ENCODE peak calls at places on chromosomes 6 and 20, in seven cellular contexts. One of them, this sample, is unnamed.

GRCh38 chr20:57768519-57768918 is 58.7 kb upstream of the PMEPA1 start:
- DNase-seq in LNCaP clone FGC: no peak
- DNase-seq in PC-9: no peak
- DNase-seq in psoas muscle: no peak
- DNase-seq in NB4: no peak
- DNase-seq in lower lobe of right lung: no peak
- DNase-seq in fibroblast of lung: no peak
- DNase-seq in this sample: no peak

GRCh38 chr20:62126141-62126540 is 3.9 kb downstream of the LSM14B start:
- DNase-seq in LNCaP clone FGC: no peak
- DNase-seq in PC-9: no peak
- DNase-seq in psoas muscle: no peak
- DNase-seq in NB4: no peak
- DNase-seq in lower lobe of right lung: no peak
- DNase-seq in fibroblast of lung: no peak
- DNase-seq in this sample: no peak

GRCh38 chr6:20755631-20756030 is 221.4 kb downstream of the CDKAL1 start:
- DNase-seq in LNCaP clone FGC: no peak
- DNase-seq in PC-9: no peak
- DNase-seq in psoas muscle: no peak
- DNase-seq in NB4: no peak
- DNase-seq in lower lobe of right lung: no peak
- DNase-seq in fibroblast of lung: peak
- DNase-seq in this sample: peak

GRCh38 chr20:49818810-49819209 is 6.2 kb downstream of the SLC9A8 start:
- DNase-seq in LNCaP clone FGC: no peak
- DNase-seq in PC-9: no peak
- DNase-seq in psoas muscle: no peak
- DNase-seq in NB4: no peak
- DNase-seq in lower lobe of right lung: no peak
- DNase-seq in fibroblast of lung: no peak
- DNase-seq in this sample: no peak

GRCh38 chr6:35050291-35050987 is 90.7 kb downstream of the TCP11 start:
- DNase-seq in LNCaP clone FGC: no peak
- DNase-seq in PC-9: no peak
- DNase-seq in psoas muscle: no peak
- DNase-seq in NB4: peak
- DNase-seq in lower lobe of right lung: no peak
- DNase-seq in fibroblast of lung: no peak
- DNase-seq in this sample: no peak

GRCh38 chr6:33432546-33432945 is 12.7 kb downstream of the SYNGAP1 start:
- DNase-seq in LNCaP clone FGC: no peak
- DNase-seq in PC-9: no peak
- DNase-seq in psoas muscle: no peak
- DNase-seq in NB4: no peak
- DNase-seq in lower lobe of right lung: no peak
- DNase-seq in fibroblast of lung: no peak
- DNase-seq in this sample: no peak

GRCh38 chr6:7238900-7239589 is 74.0 kb downstream of the SSR1 start:
- DNase-seq in LNCaP clone FGC: peak
- DNase-seq in PC-9: peak
- DNase-seq in psoas muscle: peak
- DNase-seq in NB4: peak
- DNase-seq in lower lobe of right lung: peak
- DNase-seq in fibroblast of lung: peak
- DNase-seq in this sample: peak

GRCh38 chr6:139582956-139583355 is 208.5 kb upstream of the CITED2 start:
- DNase-seq in LNCaP clone FGC: no peak
- DNase-seq in PC-9: no peak
- DNase-seq in psoas muscle: no peak
- DNase-seq in NB4: no peak
- DNase-seq in lower lobe of right lung: no peak
- DNase-seq in fibroblast of lung: peak
- DNase-seq in this sample: no peak

GRCh38 chr6:44342489-44342888 is at the start of gene SPATS1:
- DNase-seq in LNCaP clone FGC: no peak
- DNase-seq in PC-9: no peak
- DNase-seq in psoas muscle: peak
- DNase-seq in NB4: peak
- DNase-seq in lower lobe of right lung: no peak
- DNase-seq in fibroblast of lung: no peak
- DNase-seq in this sample: no peak

GRCh38 chr6:170020041-170020583 is 268.7 kb downstream of the ERMARD start:
- DNase-seq in LNCaP clone FGC: no peak
- DNase-seq in PC-9: no peak
- DNase-seq in psoas muscle: no peak
- DNase-seq in NB4: no peak
- DNase-seq in lower lobe of right lung: no peak
- DNase-seq in fibroblast of lung: no peak
- DNase-seq in this sample: peak

GRCh38 chr6:11389977-11390376 is 147.6 kb upstream of the TMEM170B start:
- DNase-seq in LNCaP clone FGC: peak
- DNase-seq in PC-9: peak
- DNase-seq in psoas muscle: no peak
- DNase-seq in NB4: no peak
- DNase-seq in lower lobe of right lung: no peak
- DNase-seq in fibroblast of lung: peak
- DNase-seq in this sample: no peak

GRCh38 chr20:46021361-46022359 is 7.4 kb upstream of the SLC12A5 start:
- DNase-seq in LNCaP clone FGC: no peak
- DNase-seq in PC-9: peak
- DNase-seq in psoas muscle: peak
- DNase-seq in NB4: peak
- DNase-seq in lower lobe of right lung: no peak
- DNase-seq in fibroblast of lung: no peak
- DNase-seq in this sample: no peak

GRCh38 chr6:41419385-41419784 is 84.0 kb downstream of the NCR2 start:
- DNase-seq in LNCaP clone FGC: no peak
- DNase-seq in PC-9: no peak
- DNase-seq in psoas muscle: no peak
- DNase-seq in NB4: no peak
- DNase-seq in lower lobe of right lung: no peak
- DNase-seq in fibroblast of lung: no peak
- DNase-seq in this sample: no peak

GRCh38 chr20:4453369-4453768 is 268.3 kb upstream of the PRND start:
- DNase-seq in LNCaP clone FGC: no peak
- DNase-seq in PC-9: no peak
- DNase-seq in psoas muscle: no peak
- DNase-seq in NB4: no peak
- DNase-seq in lower lobe of right lung: no peak
- DNase-seq in fibroblast of lung: no peak
- DNase-seq in this sample: peak

GRCh38 chr6:108408453-108408852 is 113.6 kb downstream of the AFG1L start:
- DNase-seq in LNCaP clone FGC: no peak
- DNase-seq in PC-9: no peak
- DNase-seq in psoas muscle: no peak
- DNase-seq in NB4: peak
- DNase-seq in lower lobe of right lung: no peak
- DNase-seq in fibroblast of lung: peak
- DNase-seq in this sample: peak

GRCh38 chr20:23915844-23916243 is 36.3 kb upstream of the CST5 start:
- DNase-seq in LNCaP clone FGC: no peak
- DNase-seq in PC-9: no peak
- DNase-seq in psoas muscle: no peak
- DNase-seq in NB4: no peak
- DNase-seq in lower lobe of right lung: no peak
- DNase-seq in fibroblast of lung: no peak
- DNase-seq in this sample: no peak

GRCh38 chr6:26249959-26250805 is 114.8 kb upstream of the BTN3A2 start:
- DNase-seq in LNCaP clone FGC: no peak
- DNase-seq in PC-9: no peak
- DNase-seq in psoas muscle: peak
- DNase-seq in NB4: peak
- DNase-seq in lower lobe of right lung: peak
- DNase-seq in fibroblast of lung: peak
- DNase-seq in this sample: no peak
- TF ChIP-seq CTCF in LNCaP clone FGC: no peak
- TF ChIP-seq CTCF in PC-9: no peak
- TF ChIP-seq CTCF in psoas muscle: peak
- TF ChIP-seq CTCF in NB4: peak
- TF ChIP-seq CTCF in lower lobe of right lung: peak
- TF ChIP-seq CTCF in fibroblast of lung: peak
- TF ChIP-seq CTCF in this sample: no peak

GRCh38 chr6:138499303-138499991 is at the start of gene NHSL1:
- DNase-seq in LNCaP clone FGC: no peak
- DNase-seq in PC-9: no peak
- DNase-seq in psoas muscle: no peak
- DNase-seq in NB4: no peak
- DNase-seq in lower lobe of right lung: no peak
- DNase-seq in fibroblast of lung: peak
- DNase-seq in this sample: no peak
- H3K4me3 ChIP-seq in LNCaP clone FGC: no peak
- H3K4me3 ChIP-seq in PC-9: no peak
- H3K4me3 ChIP-seq in psoas muscle: no peak
- H3K4me3 ChIP-seq in NB4: no peak
- H3K4me3 ChIP-seq in lower lobe of right lung: no peak
- H3K4me3 ChIP-seq in fibroblast of lung: no peak
- H3K4me3 ChIP-seq in this sample: no peak

GRCh38 chr6:48747040-48747439 is 636.0 kb upstream of the PTCHD4 start:
- DNase-seq in LNCaP clone FGC: no peak
- DNase-seq in PC-9: no peak
- DNase-seq in psoas muscle: no peak
- DNase-seq in NB4: peak
- DNase-seq in lower lobe of right lung: no peak
- DNase-seq in fibroblast of lung: no peak
- DNase-seq in this sample: peak

GRCh38 chr6:48747471-48747870 is 636.5 kb upstream of the PTCHD4 start:
- DNase-seq in LNCaP clone FGC: no peak
- DNase-seq in PC-9: no peak
- DNase-seq in psoas muscle: no peak
- DNase-seq in NB4: no peak
- DNase-seq in lower lobe of right lung: no peak
- DNase-seq in fibroblast of lung: no peak
- DNase-seq in this sample: no peak

GRCh38 chr6:48744948-48745347 is 634.0 kb upstream of the PTCHD4 start:
- DNase-seq in LNCaP clone FGC: no peak
- DNase-seq in PC-9: no peak
- DNase-seq in psoas muscle: no peak
- DNase-seq in NB4: no peak
- DNase-seq in lower lobe of right lung: no peak
- DNase-seq in fibroblast of lung: peak
- DNase-seq in this sample: peak

DNA sequence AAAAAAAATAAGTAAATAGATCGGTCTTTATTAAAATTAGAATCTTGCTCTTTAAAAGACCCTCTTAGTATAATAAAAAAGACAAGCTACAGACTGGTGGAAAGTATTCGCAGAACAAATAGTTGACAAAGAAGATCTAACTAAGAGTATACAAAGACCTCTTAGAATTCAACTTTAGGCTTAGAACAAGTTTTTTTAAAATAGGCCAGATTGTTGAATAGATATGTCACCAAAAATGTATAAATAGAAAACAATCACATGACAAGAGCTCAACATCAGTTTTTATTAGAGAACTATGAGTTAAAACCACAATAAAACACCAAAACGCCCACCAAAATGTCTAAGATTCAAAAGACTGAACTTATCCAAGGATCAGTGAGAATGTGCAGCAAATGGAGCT is 632.7 kb upstream of the PTCHD4 start:
- DNase-seq in LNCaP clone FGC: no peak
- DNase-seq in PC-9: no peak
- DNase-seq in psoas muscle: no peak
- DNase-seq in NB4: no peak
- DNase-seq in lower lobe of right lung: no peak
- DNase-seq in fibroblast of lung: peak
- DNase-seq in this sample: no peak
- TF ChIP-seq CTCF in LNCaP clone FGC: no peak
- TF ChIP-seq CTCF in PC-9: no peak
- TF ChIP-seq CTCF in psoas muscle: no peak
- TF ChIP-seq CTCF in NB4: no peak
- TF ChIP-seq CTCF in lower lobe of right lung: no peak
- TF ChIP-seq CTCF in fibroblast of lung: no peak
- TF ChIP-seq CTCF in this sample: no peak

GRCh38 chr20:16476032-16476431 is 97.2 kb downstream of the KIF16B start:
- DNase-seq in LNCaP clone FGC: peak
- DNase-seq in PC-9: peak
- DNase-seq in psoas muscle: no peak
- DNase-seq in NB4: peak
- DNase-seq in lower lobe of right lung: no peak
- DNase-seq in fibroblast of lung: peak
- DNase-seq in this sample: peak
- H3K4me3 ChIP-seq in LNCaP clone FGC: no peak
- H3K4me3 ChIP-seq in PC-9: no peak
- H3K4me3 ChIP-seq in psoas muscle: no peak
- H3K4me3 ChIP-seq in NB4: no peak
- H3K4me3 ChIP-seq in lower lobe of right lung: no peak
- H3K4me3 ChIP-seq in fibroblast of lung: no peak
- H3K4me3 ChIP-seq in this sample: no peak

GRCh38 chr6:135162678-135163439 is 18.2 kb upstream of the MYB start:
- DNase-seq in LNCaP clone FGC: no peak
- DNase-seq in PC-9: peak
- DNase-seq in psoas muscle: no peak
- DNase-seq in NB4: peak
- DNase-seq in lower lobe of right lung: no peak
- DNase-seq in fibroblast of lung: no peak
- DNase-seq in this sample: peak
- TF ChIP-seq CTCF in LNCaP clone FGC: peak
- TF ChIP-seq CTCF in PC-9: peak
- TF ChIP-seq CTCF in psoas muscle: peak
- TF ChIP-seq CTCF in NB4: peak
- TF ChIP-seq CTCF in lower lobe of right lung: peak
- TF ChIP-seq CTCF in fibroblast of lung: peak
- TF ChIP-seq CTCF in this sample: peak

This sample was measured in fibroblast of mammary gland.